ENCODE peak calls at places on chromosomes 13 and 19, in five cellular contexts. One of them, this sample, is unnamed.

GRCh38 chr13:50261502-50261901 is 246.3 kb downstream of the KCNRG start:
- DNase-seq in PC-9: no peak
- DNase-seq in fibroblast of lung: no peak
- DNase-seq in left ventricle myocardium inferior: no peak
- DNase-seq in sigmoid colon: no peak
- DNase-seq in this sample: no peak

GRCh38 chr19:42250666-42251531 is 4.0 kb downstream of the ERF start:
- DNase-seq in PC-9: no peak
- DNase-seq in fibroblast of lung: peak; percentile 60
- DNase-seq in left ventricle myocardium inferior: peak; percentile 46
- DNase-seq in sigmoid colon: peak; percentile 80
- DNase-seq in this sample: peak; percentile 50

GRCh38 chr13:41019027-41019487 is at the start of gene ELF1:
- DNase-seq in PC-9: peak; percentile 86
- DNase-seq in fibroblast of lung: peak; percentile 65
- DNase-seq in left ventricle myocardium inferior: no peak
- DNase-seq in sigmoid colon: no peak
- DNase-seq in this sample: peak; percentile 62

GRCh38 chr13:59746291-59746962 is 417.3 kb downstream of the DIAPH3 start:
- DNase-seq in PC-9: no peak
- DNase-seq in fibroblast of lung: peak; percentile 18
- DNase-seq in left ventricle myocardium inferior: no peak
- DNase-seq in sigmoid colon: no peak
- DNase-seq in this sample: no peak

GRCh38 chr19:49861127-49861526 is 6.2 kb downstream of the PNKP start:
- DNase-seq in PC-9: no peak
- DNase-seq in fibroblast of lung: peak; percentile 57
- DNase-seq in left ventricle myocardium inferior: no peak
- DNase-seq in sigmoid colon: no peak
- DNase-seq in this sample: peak; percentile 49

GRCh38 chr13:43428545-43429287 is 358.1 kb downstream of the ENOX1 start:
- DNase-seq in PC-9: no peak
- DNase-seq in fibroblast of lung: no peak
- DNase-seq in left ventricle myocardium inferior: no peak
- DNase-seq in sigmoid colon: no peak
- DNase-seq in this sample: no peak

GRCh38 chr13:46555722-46556121 is 2.8 kb downstream of the LRCH1 start:
- DNase-seq in PC-9: no peak
- DNase-seq in fibroblast of lung: no peak
- DNase-seq in left ventricle myocardium inferior: no peak
- DNase-seq in sigmoid colon: no peak
- DNase-seq in this sample: no peak

GRCh38 chr13:112839347-112840105 is 129.5 kb upstream of the MCF2L start:
- DNase-seq in PC-9: no peak
- DNase-seq in fibroblast of lung: peak; percentile 50
- DNase-seq in left ventricle myocardium inferior: no peak
- DNase-seq in sigmoid colon: no peak
- DNase-seq in this sample: no peak

GRCh38 chr13:45143346-45143751 is 23.0 kb downstream of the GTF2F2 start:
- DNase-seq in PC-9: peak; percentile 88
- DNase-seq in fibroblast of lung: peak; percentile 41
- DNase-seq in left ventricle myocardium inferior: no peak
- DNase-seq in sigmoid colon: no peak
- DNase-seq in this sample: no peak

GRCh38 chr19:1468274-1469199 is 10.5 kb downstream of the C19orf25 start:
- DNase-seq in PC-9: no peak
- DNase-seq in fibroblast of lung: peak; percentile 26
- DNase-seq in left ventricle myocardium inferior: no peak
- DNase-seq in sigmoid colon: no peak
- DNase-seq in this sample: no peak

GRCh38 chr19:34577531-34578101 is 96.1 kb downstream of the WTIP start:
- DNase-seq in PC-9: no peak
- DNase-seq in fibroblast of lung: no peak
- DNase-seq in left ventricle myocardium inferior: no peak
- DNase-seq in sigmoid colon: no peak
- DNase-seq in this sample: no peak

GRCh38 chr19:50555447-50556235 is 12.6 kb downstream of the LRRC4B start:
- DNase-seq in PC-9: no peak
- DNase-seq in fibroblast of lung: no peak
- DNase-seq in left ventricle myocardium inferior: peak; percentile 28
- DNase-seq in sigmoid colon: no peak
- DNase-seq in this sample: no peak

GRCh38 chr13:30805603-30806011 is 70.3 kb downstream of the ALOX5AP start:
- DNase-seq in PC-9: no peak
- DNase-seq in fibroblast of lung: no peak
- DNase-seq in left ventricle myocardium inferior: no peak
- DNase-seq in sigmoid colon: peak; percentile 68
- DNase-seq in this sample: no peak

GRCh38 chr13:39484506-39485313 is 118.3 kb downstream of the LHFPL6 start:
- DNase-seq in PC-9: no peak
- DNase-seq in fibroblast of lung: peak; percentile 6
- DNase-seq in left ventricle myocardium inferior: no peak
- DNase-seq in sigmoid colon: no peak
- DNase-seq in this sample: no peak

GRCh38 chr13:93298741-93299140 is 72.1 kb downstream of the GPC6 start:
- DNase-seq in PC-9: no peak
- DNase-seq in fibroblast of lung: peak; percentile 64
- DNase-seq in left ventricle myocardium inferior: no peak
- DNase-seq in sigmoid colon: no peak
- DNase-seq in this sample: no peak

GRCh38 chr13:30037306-30037705 is 186.9 kb upstream of the UBL3 start:
- DNase-seq in PC-9: no peak
- DNase-seq in fibroblast of lung: no peak
- DNase-seq in left ventricle myocardium inferior: no peak
- DNase-seq in sigmoid colon: no peak
- DNase-seq in this sample: no peak

GRCh38 chr19:42443944-42444398 is 1.2 kb upstream of the CXCL17 start:
- DNase-seq in PC-9: no peak
- DNase-seq in fibroblast of lung: no peak
- DNase-seq in left ventricle myocardium inferior: no peak
- DNase-seq in sigmoid colon: no peak
- DNase-seq in this sample: no peak

GRCh38 chr13:20363604-20364003 is 131.5 kb upstream of the GJB6 start:
- DNase-seq in PC-9: no peak
- DNase-seq in fibroblast of lung: no peak
- DNase-seq in left ventricle myocardium inferior: no peak
- DNase-seq in sigmoid colon: no peak
- DNase-seq in this sample: no peak

GRCh38 chr19:12527034-12527836 is 24.0 kb downstream of the ZNF564 start:
- DNase-seq in PC-9: peak; percentile 59
- DNase-seq in fibroblast of lung: peak; percentile 56
- DNase-seq in left ventricle myocardium inferior: no peak
- DNase-seq in sigmoid colon: no peak
- DNase-seq in this sample: no peak

GRCh38 chr19:23913931-23914330 is 755 bp upstream of the ZNF726 start:
- DNase-seq in PC-9: no peak
- DNase-seq in fibroblast of lung: no peak
- DNase-seq in left ventricle myocardium inferior: no peak
- DNase-seq in sigmoid colon: no peak
- DNase-seq in this sample: no peak

GRCh38 chr13:73934215-73934623 is 200.0 kb downstream of the KLF12 start:
- DNase-seq in PC-9: no peak
- DNase-seq in fibroblast of lung: no peak
- DNase-seq in left ventricle myocardium inferior: no peak
- DNase-seq in sigmoid colon: no peak
- DNase-seq in this sample: no peak

GRCh38 chr19:35805518-35806102 is 7.0 kb downstream of the PRODH2 start:
- DNase-seq in PC-9: no peak
- DNase-seq in fibroblast of lung: no peak
- DNase-seq in left ventricle myocardium inferior: no peak
- DNase-seq in sigmoid colon: peak; percentile 52
- DNase-seq in this sample: no peak

GRCh38 chr13:74024314-74024713 is 109.9 kb downstream of the KLF12 start:
- DNase-seq in PC-9: no peak
- DNase-seq in fibroblast of lung: no peak
- DNase-seq in left ventricle myocardium inferior: no peak
- DNase-seq in sigmoid colon: no peak
- DNase-seq in this sample: no peak

GRCh38 chr13:18964942-18965341 is 216.7 kb downstream of the TUBA3C start:
- DNase-seq in PC-9: no peak
- DNase-seq in fibroblast of lung: no peak
- DNase-seq in left ventricle myocardium inferior: no peak
- DNase-seq in sigmoid colon: no peak
- DNase-seq in this sample: no peak

GRCh38 chr13:95485518-95486144 is 66.9 kb upstream of the CLDN10 start:
- DNase-seq in PC-9: no peak
- DNase-seq in fibroblast of lung: no peak
- DNase-seq in left ventricle myocardium inferior: no peak
- DNase-seq in sigmoid colon: no peak
- DNase-seq in this sample: no peak

GRCh38 chr13:95480131-95480545 is 72.4 kb upstream of the CLDN10 start:
- DNase-seq in PC-9: no peak
- DNase-seq in fibroblast of lung: no peak
- DNase-seq in left ventricle myocardium inferior: peak; percentile 20
- DNase-seq in sigmoid colon: peak; percentile 70
- DNase-seq in this sample: peak; percentile 64

GRCh38 chr13:95484052-95484451 is 68.5 kb upstream of the CLDN10 start:
- DNase-seq in PC-9: no peak
- DNase-seq in fibroblast of lung: no peak
- DNase-seq in left ventricle myocardium inferior: no peak
- DNase-seq in sigmoid colon: no peak
- DNase-seq in this sample: no peak

GRCh38 chr13:95481051-95481775 is 71.3 kb upstream of the CLDN10 start:
- DNase-seq in PC-9: no peak
- DNase-seq in fibroblast of lung: peak; percentile 31
- DNase-seq in left ventricle myocardium inferior: no peak
- DNase-seq in sigmoid colon: no peak
- DNase-seq in this sample: no peak

DNA sequence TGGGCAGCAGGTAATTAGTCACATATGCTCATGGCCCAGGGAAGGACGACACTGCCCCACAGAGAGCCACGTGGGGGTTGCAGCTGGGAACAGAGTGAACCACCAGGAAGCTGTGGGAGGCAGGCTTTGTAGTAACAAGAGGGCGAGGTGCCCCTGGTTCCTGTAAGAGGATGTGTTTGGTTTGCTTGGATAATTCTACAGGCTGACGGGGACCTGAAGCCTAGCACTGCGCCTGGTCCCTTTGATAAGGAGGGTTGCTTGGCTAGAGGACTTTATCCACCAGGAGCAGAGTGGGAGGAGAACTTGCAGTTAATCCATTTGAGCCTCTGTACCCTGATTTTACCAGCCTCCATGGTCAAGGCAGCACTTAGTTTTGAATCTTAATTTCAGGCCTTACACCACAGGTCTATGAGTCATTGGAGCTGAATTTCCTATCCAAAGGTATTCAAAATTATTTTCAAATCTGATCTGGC is 67.4 kb upstream of the CLDN10 start:
- DNase-seq in PC-9: no peak
- DNase-seq in fibroblast of lung: peak; percentile 30
- DNase-seq in left ventricle myocardium inferior: no peak
- DNase-seq in sigmoid colon: no peak
- DNase-seq in this sample: no peak
- TF ChIP-seq CTCF in PC-9: no peak
- TF ChIP-seq CTCF in fibroblast of lung: no peak
- TF ChIP-seq CTCF in left ventricle myocardium inferior: no peak
- TF ChIP-seq CTCF in sigmoid colon: no peak
- TF ChIP-seq CTCF in this sample: no peak

DNA sequence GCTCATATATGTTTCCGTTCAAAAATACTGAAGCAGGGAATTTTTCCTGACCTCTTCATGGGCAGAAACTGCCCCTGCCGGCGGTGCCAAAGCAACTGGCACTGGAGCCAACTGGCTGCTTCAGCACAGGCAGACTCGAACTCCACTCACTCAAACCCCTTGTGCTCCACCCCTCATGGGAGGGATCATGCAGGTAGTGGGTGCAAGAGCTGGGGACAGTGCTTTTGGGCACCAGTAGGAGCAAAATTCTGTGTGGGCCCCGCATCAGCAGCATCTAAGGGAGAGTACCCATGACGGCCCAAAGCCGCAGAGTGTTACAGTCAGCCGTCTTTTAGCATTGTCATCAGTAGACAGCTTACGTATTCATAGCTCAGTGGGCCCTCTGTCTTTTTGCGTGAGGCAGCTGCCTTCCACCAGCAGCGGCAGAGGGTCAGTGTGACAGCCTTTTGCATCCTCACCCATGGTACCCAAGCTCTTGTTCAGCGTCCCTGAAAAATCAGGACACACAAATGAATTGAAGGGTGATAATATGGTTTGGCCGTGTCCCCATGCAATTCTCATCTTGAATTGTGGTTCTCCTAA is 393.8 kb downstream of the SLITRK6 start:
- DNase-seq in PC-9: no peak
- DNase-seq in fibroblast of lung: no peak
- DNase-seq in left ventricle myocardium inferior: no peak
- DNase-seq in sigmoid colon: no peak
- DNase-seq in this sample: no peak
- H3K27ac ChIP-seq in PC-9: no peak overlapping the region
- H3K27ac ChIP-seq in fibroblast of lung: no peak overlapping the region
- H3K27ac ChIP-seq in left ventricle myocardium inferior: no peak overlapping the region
- H3K27ac ChIP-seq in sigmoid colon: no peak overlapping the region
- H3K27ac ChIP-seq in this sample: no peak overlapping the region

GRCh38 chr13:61684976-61685682 is 269.5 kb upstream of the PCDH20 start:
- DNase-seq in PC-9: no peak
- DNase-seq in fibroblast of lung: no peak
- DNase-seq in left ventricle myocardium inferior: no peak
- DNase-seq in sigmoid colon: no peak
- DNase-seq in this sample: no peak

GRCh38 chr13:61685683-61686013 is 270.0 kb upstream of the PCDH20 start:
- DNase-seq in PC-9: no peak
- DNase-seq in fibroblast of lung: no peak
- DNase-seq in left ventricle myocardium inferior: no peak
- DNase-seq in sigmoid colon: no peak
- DNase-seq in this sample: no peak
- TF ChIP-seq CTCF in PC-9: no peak
- TF ChIP-seq CTCF in fibroblast of lung: no peak
- TF ChIP-seq CTCF in left ventricle myocardium inferior: no peak
- TF ChIP-seq CTCF in sigmoid colon: no peak
- TF ChIP-seq CTCF in this sample: no peak

DNA sequence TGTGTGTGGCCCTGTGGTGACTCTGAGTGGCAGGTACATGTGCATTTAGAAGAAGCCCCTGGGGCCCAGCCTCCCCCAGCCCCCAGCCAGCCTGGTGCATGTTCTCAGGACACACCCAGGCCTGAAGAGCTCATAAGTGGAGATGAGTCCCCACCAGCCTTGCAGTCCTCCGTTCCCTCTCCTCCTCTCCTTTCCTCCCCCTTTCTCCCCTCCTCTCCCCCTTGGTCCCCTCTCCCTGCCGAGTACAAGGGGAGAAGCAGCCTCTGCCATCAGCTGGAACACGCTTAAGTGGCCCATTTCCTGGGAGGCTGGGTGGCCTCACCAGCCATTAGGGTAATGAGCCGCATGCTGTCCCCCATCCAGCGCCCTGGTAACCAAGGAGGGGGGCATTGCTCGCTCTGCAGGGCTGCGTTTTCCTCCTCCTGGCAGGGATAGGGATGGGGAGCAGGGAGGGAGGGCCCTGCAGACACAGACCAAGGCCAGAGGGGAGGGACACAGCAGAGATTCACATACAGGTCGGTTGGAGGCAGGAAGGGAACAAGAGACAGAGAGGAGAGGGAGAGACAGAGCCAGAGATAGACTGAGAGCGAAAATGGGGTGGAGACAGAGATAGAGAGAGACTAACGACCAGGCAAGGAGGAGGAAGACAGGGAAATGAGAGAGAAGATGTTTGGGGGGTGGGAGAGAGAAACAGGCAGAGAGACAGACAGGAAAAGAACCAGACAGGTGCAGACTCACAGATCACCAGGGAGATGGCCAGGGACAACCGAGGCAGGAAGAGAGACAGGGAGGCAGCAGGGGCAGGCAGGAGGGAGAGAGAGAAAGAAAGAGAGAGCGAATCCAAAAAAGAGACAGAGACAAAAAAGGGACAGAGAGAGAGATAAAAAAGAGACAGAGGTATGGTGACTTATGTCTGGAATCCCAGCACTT is 19.3 kb upstream of the DPP9 start:
- DNase-seq in PC-9: no peak
- DNase-seq in fibroblast of lung: no peak
- DNase-seq in left ventricle myocardium inferior: no peak
- DNase-seq in sigmoid colon: no peak
- DNase-seq in this sample: no peak
- H3K27ac ChIP-seq in PC-9: no peak overlapping the region
- H3K27ac ChIP-seq in fibroblast of lung: no peak overlapping the region
- H3K27ac ChIP-seq in left ventricle myocardium inferior: peak overlapping the region; percentile 60
- H3K27ac ChIP-seq in sigmoid colon: no peak overlapping the region
- H3K27ac ChIP-seq in this sample: no peak overlapping the region

This sample was measured in lower lobe of right lung.